ENCODE peak calls at places on chromosome 6, in five cellular contexts. J is H9, I is trophoblast cell, T is IMR-90, W is H1. D is an unnamed sample.

GRCh38 chr6:71190809-71191208 is 97.8 kb upstream of the OGFRL1 start:
- DNase-seq in J (no peak), I (peak; percentile 48), T (peak; percentile 52), W (no peak), D (no peak)

GRCh38 chr6:135254471-135254870 is 73.4 kb downstream of the MYB start:
- DNase-seq in J (no peak), I (no peak), T (no peak), W (no peak), D (no peak)

GRCh38 chr6:163309491-163310026 is 105.0 kb upstream of the QKI start:
- DNase-seq in J (no peak), I (peak; percentile 65), T (peak; percentile 10), W (no peak), D (no peak)

GRCh38 chr6:158002951-158003853 is 21.5 kb downstream of the SYNJ2 start:
- DNase-seq in J (no peak), I (peak; percentile 91), T (peak; percentile 81), W (no peak), D (no peak)

GRCh38 chr6:144327081-144327480 is 41.9 kb downstream of the UTRN start:
- DNase-seq in J (no peak), I (peak; percentile 29), T (no peak), W (no peak), D (no peak)

GRCh38 chr6:90811596-90812226 is 224.8 kb upstream of the MAP3K7 start:
- DNase-seq in J (no peak), I (no peak), T (no peak), W (no peak), D (no peak)

GRCh38 chr6:152087096-152087495 is 279.6 kb downstream of the ESR1 start:
- DNase-seq in J (no peak), I (no peak), T (peak; percentile 30), W (no peak), D (no peak)

GRCh38 chr6:125140808-125141207 is 12.8 kb upstream of the TPD52L1 start:
- DNase-seq in J (no peak), I (no peak), T (peak; percentile 64), W (no peak), D (no peak)

GRCh38 chr6:116941727-116942126 is 64.7 kb downstream of the RFX6 start:
- DNase-seq in J (no peak), I (no peak), T (no peak), W (no peak), D (no peak)

GRCh38 chr6:114024746-114025145 is 53.8 kb upstream of the HDAC2 start:
- DNase-seq in J (no peak), I (no peak), T (peak; percentile 41), W (no peak), D (no peak)

GRCh38 chr6:112927641-112928040 is 580.5 kb downstream of the RFPL4B start:
- DNase-seq in J (no peak), I (no peak), T (peak; percentile 63), W (no peak), D (no peak)

GRCh38 chr6:157223486-157223885 is 99.8 kb downstream of the TMEM242 start:
- DNase-seq in J (no peak), I (no peak), T (no peak), W (no peak), D (no peak)

GRCh38 chr6:169109381-169109780 is 144.3 kb downstream of the THBS2 start:
- DNase-seq in J (no peak), I (no peak), T (no peak), W (no peak), D (no peak)

GRCh38 chr6:169109821-169110220 is 143.8 kb downstream of the THBS2 start:
- DNase-seq in J (no peak), I (no peak), T (no peak), W (no peak), D (no peak)

GRCh38 chr6:169106176-169106575 is 147.5 kb downstream of the THBS2 start:
- DNase-seq in J (no peak), I (peak; percentile 20), T (peak; percentile 36), W (no peak), D (no peak)

GRCh38 chr6:169110934-169111602 is 142.6 kb downstream of the THBS2 start:
- DNase-seq in J (no peak), I (no peak), T (no peak), W (no peak), D (no peak)

GRCh38 chr6:169108753-169109152 is 144.9 kb downstream of the THBS2 start:
- DNase-seq in J (no peak), I (no peak), T (no peak), W (no peak), D (no peak)
- H3K14ac ChIP-seq in J (no peak overlapping the region), I (no peak overlapping the region), T (no peak overlapping the region), W (no peak overlapping the region), D (no peak overlapping the region)

DNA sequence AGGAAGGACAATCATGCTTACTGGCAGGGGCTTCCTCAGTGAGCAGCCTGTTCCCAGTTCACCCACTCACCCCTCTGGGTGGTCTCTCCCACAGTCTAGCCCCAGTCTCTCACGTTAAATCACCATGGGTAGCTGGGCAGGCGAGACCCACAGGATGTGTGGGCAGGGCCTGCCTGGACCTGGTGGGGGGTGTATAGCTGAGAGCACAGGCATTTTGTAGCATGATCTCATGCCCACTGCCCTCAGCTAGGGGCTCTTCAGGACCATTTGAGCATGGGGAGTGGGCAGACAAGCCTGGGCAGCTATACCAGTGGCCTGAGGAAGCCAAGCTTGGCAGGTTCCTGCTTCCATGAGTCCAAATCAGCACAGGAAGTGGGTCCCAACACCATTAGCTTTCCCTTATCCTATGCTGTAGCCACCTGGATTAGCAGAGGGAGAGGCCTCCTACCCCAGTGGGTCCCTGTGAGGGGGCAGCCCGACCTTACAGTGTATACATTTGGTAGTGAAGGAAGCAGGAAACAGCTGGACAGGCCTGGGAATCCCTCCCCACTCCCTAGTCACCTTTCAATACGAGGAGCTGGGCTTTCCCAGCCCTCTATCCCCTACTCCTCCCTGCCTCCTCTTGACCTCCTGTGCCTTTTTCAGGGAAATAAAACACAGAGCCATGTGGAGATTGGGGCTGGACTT is 60.0 kb downstream of the MRPL14 start:
- DNase-seq in J (no peak), I (no peak), T (peak; percentile 63), W (no peak), D (no peak)
- H2AK5ac ChIP-seq in J (no peak overlapping the region), I (no peak overlapping the region), T (peak overlapping the region; percentile 97), W (peak overlapping the region; percentile 48), D (peak overlapping the region; percentile 34)

DNA sequence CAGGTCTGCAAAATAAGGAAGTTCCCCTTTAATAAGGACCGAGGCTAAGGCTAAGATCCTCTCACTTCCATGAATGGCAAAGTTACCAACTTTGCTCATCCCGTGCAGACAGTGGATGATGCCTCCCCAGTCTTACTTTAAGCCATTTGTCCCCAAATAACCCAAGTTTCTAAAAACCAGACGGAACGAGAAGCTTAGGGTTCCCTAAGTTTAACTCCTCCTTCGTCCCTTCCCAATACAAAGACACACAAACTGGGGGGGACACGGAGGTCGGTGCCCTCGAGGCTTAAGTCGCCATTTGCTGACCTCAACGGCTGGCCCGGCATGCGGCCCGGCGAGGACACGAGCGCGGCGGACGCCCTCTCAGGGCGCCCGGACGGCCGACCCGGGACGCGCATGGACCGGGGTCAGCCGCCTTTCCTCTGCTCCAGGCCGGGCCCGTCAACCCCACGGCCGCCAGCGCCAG is 527 bp downstream of the FBXO30 start:
- DNase-seq in J (peak; percentile 50), I (peak; percentile 62), T (no peak), W (no peak), D (peak; percentile 54)
- H3K14ac ChIP-seq in J (peak overlapping the region; percentile 99), I (peak overlapping the region; percentile 97), T (peak overlapping the region; percentile 77), W (no peak overlapping the region), D (no peak overlapping the region)

DNA sequence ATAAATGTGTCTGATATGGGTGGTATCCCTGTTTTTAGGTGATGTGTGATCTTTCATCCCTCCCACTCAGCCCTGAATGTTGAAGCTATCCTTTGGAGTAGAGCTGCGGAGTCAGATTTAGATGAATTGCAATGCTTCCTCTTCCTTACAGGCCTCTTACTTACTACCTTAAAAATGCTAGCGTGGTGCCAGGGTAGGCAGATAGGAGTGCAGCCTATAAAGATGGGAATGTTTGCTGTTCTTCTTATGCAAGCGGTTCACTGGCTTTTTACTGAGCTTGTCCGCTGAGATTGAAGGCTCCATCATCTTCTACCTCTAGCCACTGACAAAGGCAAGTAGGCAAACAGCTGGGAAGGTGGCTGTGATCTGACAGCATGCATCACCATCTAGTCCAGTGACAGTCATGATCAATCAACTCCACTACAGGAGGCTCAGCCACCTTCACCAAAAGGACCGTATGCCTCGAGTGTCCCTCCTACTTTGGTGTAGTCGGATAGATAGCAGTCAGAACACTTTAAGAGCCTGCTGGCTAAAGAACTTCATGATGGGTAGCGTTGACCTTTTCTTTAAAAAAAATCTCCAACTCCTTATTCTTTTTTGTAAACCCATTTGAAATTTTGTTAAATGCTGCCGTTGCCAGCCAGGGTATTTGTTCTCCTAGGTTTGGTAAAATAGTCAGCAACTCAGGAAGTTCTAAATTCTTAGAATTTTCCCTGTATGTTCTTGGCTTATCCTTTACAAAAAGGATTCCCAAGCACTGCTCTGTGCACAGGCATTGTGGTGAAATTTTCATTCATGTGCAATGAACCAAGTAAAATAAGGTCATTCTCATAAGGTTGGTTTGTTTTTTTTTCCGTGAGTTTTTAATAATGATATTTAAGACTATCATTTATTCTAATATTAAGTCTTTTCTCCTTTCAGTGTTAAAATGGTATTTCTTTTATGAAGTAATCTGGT is 169.6 kb downstream of the MTHFD1L start:
- DNase-seq in J (no peak), I (no peak), T (no peak), W (no peak), D (no peak)
- H2AK5ac ChIP-seq in J (no peak overlapping the region), I (no peak overlapping the region), T (peak overlapping the region; percentile 83), W (no peak overlapping the region), D (no peak overlapping the region)

GRCh38 chr6:167247814-167248595 is 43.1 kb upstream of the UNC93A start:
- DNase-seq in J (no peak), I (no peak), T (no peak), W (no peak), D (no peak)
- H3K14ac ChIP-seq in J (peak overlapping the region; percentile 16), I (no peak overlapping the region), T (no peak overlapping the region), W (no peak overlapping the region), D (no peak overlapping the region)

GRCh38 chr6:33091957-33092356 is 16.2 kb downstream of the HLA-DPB1 start:
- DNase-seq in J (peak; percentile 88), I (peak; percentile 8), T (no peak), W (peak; percentile 91), D (no peak)
- H2AK5ac ChIP-seq in J (no peak overlapping the region), I (no peak overlapping the region), T (no peak overlapping the region), W (no peak overlapping the region), D (peak overlapping the region; percentile 48)

DNA sequence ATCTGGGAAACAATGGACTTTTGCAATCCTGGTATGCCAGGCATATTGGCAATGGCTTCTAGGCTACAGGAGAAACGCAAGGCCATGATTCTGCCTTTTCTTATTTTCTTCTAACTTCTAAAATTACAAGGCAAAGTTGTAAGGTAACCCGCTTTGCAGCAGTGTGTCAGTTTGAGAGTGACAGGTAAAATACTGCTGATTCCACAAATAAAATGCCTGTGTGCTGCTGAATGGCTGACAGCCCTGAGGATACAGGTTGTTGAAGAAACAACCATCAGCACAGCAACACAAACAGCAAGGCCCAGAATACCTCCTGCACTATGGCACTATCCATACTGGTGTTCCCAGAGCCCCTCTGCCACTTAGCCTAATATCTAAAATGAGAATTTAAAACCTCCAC is 37.1 kb downstream of the SLC17A1 start:
- DNase-seq in J (no peak), I (no peak), T (no peak), W (no peak), D (no peak)
- H3K14ac ChIP-seq in J (no peak overlapping the region), I (no peak overlapping the region), T (no peak overlapping the region), W (no peak overlapping the region), D (no peak overlapping the region)

GRCh38 chr6:138296786-138297185 is 78.5 kb upstream of the PBOV1 start:
- DNase-seq in J (no peak), I (peak; percentile 74), T (no peak), W (no peak), D (no peak)
- H2AK5ac ChIP-seq in J (no peak overlapping the region), I (no peak overlapping the region), T (no peak overlapping the region), W (no peak overlapping the region), D (no peak overlapping the region)